ENCODE peak calls at places on chromosome 2, in four cellular contexts. Y is K562, J is WTC11, E is GM12878. I is an unnamed sample.

GRCh38 chr2:232839680-232840079 is 30.4 kb upstream of the SNORC start:
- DNase-seq in Y (no peak), J (no peak), E (no peak), I (no peak)

GRCh38 chr2:46841621-46842020 is 74.0 kb downstream of the MCFD2 start:
- DNase-seq in Y (no peak), J (no peak), E (no peak), I (no peak)

GRCh38 chr2:184030978-184031377 is 567.4 kb upstream of the ZNF804A start:
- DNase-seq in Y (no peak), J (no peak), E (no peak), I (no peak)

GRCh38 chr2:26581991-26582842 is 58.9 kb downstream of the CIB4 start:
- DNase-seq in Y (no peak), J (peak), E (no peak), I (no peak)

GRCh38 chr2:240919161-240919781 is 13.1 kb downstream of the CROCC2 start:
- DNase-seq in Y (no peak), J (no peak), E (no peak), I (no peak)

GRCh38 chr2:26299488-26300092 is 46.4 kb upstream of the SELENOI start:
- DNase-seq in Y (no peak), J (no peak), E (peak), I (peak)

GRCh38 chr2:197599285-197599965 is 76.0 kb downstream of the RFTN2 start:
- DNase-seq in Y (peak), J (peak), E (no peak), I (peak)

GRCh38 chr2:145654746-145655145 is 1134.8 kb upstream of the ZEB2 start:
- DNase-seq in Y (no peak), J (no peak), E (no peak), I (no peak)

GRCh38 chr2:150296795-150297546 is 190.5 kb downstream of the RND3 start:
- DNase-seq in Y (no peak), J (no peak), E (no peak), I (no peak)

GRCh38 chr2:27551514-27551913 is 31.3 kb upstream of the ZNF512 start:
- DNase-seq in Y (no peak), J (no peak), E (no peak), I (no peak)

GRCh38 chr2:233346930-233347329 is 7.4 kb upstream of the DGKD start:
- DNase-seq in Y (no peak), J (no peak), E (no peak), I (no peak)

GRCh38 chr2:195542067-195542466 is 115.0 kb upstream of the SLC39A10 start:
- DNase-seq in Y (no peak), J (no peak), E (no peak), I (no peak)

GRCh38 chr2:176096986-176097819 is 2.4 kb upstream of the HOXD12 start:
- DNase-seq in Y (peak), J (peak), E (no peak), I (peak)

GRCh38 chr2:143736904-143737303 is 607.7 kb downstream of the ARHGAP15 start:
- DNase-seq in Y (no peak), J (no peak), E (no peak), I (no peak)

GRCh38 chr2:118661184-118661583 is 186.3 kb downstream of the EN1 start:
- DNase-seq in Y (no peak), J (no peak), E (no peak), I (no peak)

GRCh38 chr2:155547571-155547970 is 785.0 kb downstream of the NR4A2 start:
- DNase-seq in Y (no peak), J (no peak), E (no peak), I (no peak)

GRCh38 chr2:199861116-199861774 is 10.3 kb upstream of the FTCDNL1 start:
- DNase-seq in Y (no peak), J (no peak), E (no peak), I (peak)

GRCh38 chr2:193584001-193584400 is 1389.3 kb upstream of the TMEFF2 start:
- DNase-seq in Y (no peak), J (peak), E (no peak), I (peak)

GRCh38 chr2:178397002-178397605 is 53.9 kb downstream of the PRKRA start:
- DNase-seq in Y (peak), J (no peak), E (no peak), I (peak)

GRCh38 chr2:232761301-232761907 is 15.0 kb downstream of the KCNJ13 start:
- DNase-seq in Y (no peak), J (no peak), E (no peak), I (peak)

GRCh38 chr2:28231110-28231621 is 161.5 kb upstream of the FOSL2 start:
- DNase-seq in Y (no peak), J (no peak), E (no peak), I (no peak)

GRCh38 chr2:170465241-170465640 is 249.9 kb upstream of the SP5 start:
- DNase-seq in Y (no peak), J (no peak), E (no peak), I (peak)

GRCh38 chr2:68514316-68514929 is 47.0 kb downstream of the APLF start:
- DNase-seq in Y (no peak), J (no peak), E (no peak), I (no peak)

GRCh38 chr2:231306791-231307440 is 88.6 kb upstream of the B3GNT7 start:
- DNase-seq in Y (no peak), J (no peak), E (no peak), I (no peak)

GRCh38 chr2:231312066-231312465 is 83.4 kb upstream of the B3GNT7 start:
- DNase-seq in Y (no peak), J (no peak), E (no peak), I (no peak)

GRCh38 chr2:231305221-231305620 is 90.3 kb upstream of the B3GNT7 start:
- DNase-seq in Y (no peak), J (no peak), E (no peak), I (no peak)

GRCh38 chr2:231308219-231308618 is 87.3 kb upstream of the B3GNT7 start:
- DNase-seq in Y (no peak), J (no peak), E (no peak), I (no peak)

GRCh38 chr2:231308631-231309414 is 86.7 kb upstream of the B3GNT7 start:
- DNase-seq in Y (no peak), J (no peak), E (no peak), I (no peak)
- TF ChIP-seq CREM in Y (no peak), J (no peak), E (no peak), I (no peak)

DNA sequence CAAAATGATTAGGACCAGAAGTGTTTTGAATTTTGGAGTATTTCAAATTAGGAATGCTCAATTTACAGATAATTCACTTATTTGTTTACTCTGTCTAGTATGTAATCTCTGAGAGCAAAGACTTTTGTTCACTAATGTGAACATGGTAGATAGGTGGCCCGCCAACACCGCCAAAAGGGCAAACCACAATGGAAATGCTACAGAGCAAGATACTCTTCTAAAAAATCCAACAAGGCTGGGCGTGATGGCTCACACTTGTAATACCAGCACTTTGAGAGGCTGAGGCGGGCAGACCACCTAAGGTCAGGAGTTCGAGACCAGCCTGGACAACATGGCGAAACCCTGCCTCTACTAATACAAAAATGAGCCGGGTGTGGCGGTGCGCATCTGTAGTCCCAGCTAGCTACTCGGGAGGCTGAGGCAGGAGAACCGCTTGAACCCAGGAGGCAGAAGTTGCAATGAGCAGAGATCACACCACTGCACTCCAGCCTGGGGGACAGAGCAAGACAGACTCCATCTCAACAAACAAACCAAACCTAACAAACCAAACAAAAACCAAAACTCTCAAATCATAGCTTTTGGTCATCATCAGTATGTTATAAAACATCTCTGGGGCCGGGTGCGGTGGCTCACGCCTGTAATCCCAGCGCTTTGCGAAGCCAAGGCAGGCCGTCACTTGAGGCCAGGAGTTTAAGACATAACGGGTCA is 2.4 kb downstream of the CCT4 start:
- DNase-seq in Y (no peak), J (no peak), E (no peak), I (no peak)
- TF ChIP-seq CREM in Y (no peak), J (no peak), E (no peak), I (no peak)

GRCh38 chr2:42214669-42215068 is 45.5 kb downstream of the EML4 start:
- DNase-seq in Y (no peak), J (no peak), E (no peak), I (no peak)
- TF ChIP-seq CREM in Y (no peak), J (no peak), E (no peak), I (no peak)

GRCh38 chr2:157158111-157158510 is 99.4 kb upstream of the GALNT5 start:
- DNase-seq in Y (no peak), J (no peak), E (no peak), I (no peak)
- TF ChIP-seq CREM in Y (no peak), J (no peak), E (no peak), I (no peak)

DNA sequence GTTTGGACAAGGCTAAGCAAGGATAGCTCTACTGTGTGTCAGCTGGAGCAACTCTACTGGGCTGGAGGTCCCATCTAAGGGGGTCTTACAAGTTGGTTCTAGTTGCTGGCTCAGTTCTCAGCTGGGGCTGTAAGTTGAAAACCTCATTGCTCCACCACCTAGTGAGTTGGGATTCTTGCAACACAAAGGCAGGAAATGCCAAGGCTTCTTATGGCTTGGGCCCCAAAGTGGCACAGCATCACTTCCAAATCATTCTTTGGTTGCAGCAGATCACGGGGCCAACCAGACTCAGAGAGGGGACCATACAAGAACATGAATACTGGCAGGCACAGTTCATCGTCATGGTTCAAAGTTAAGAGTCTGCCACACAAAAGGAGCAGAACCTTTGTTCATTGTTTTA is 332.7 kb downstream of the LRRTM1 start:
- DNase-seq in Y (no peak), J (no peak), E (no peak), I (no peak)
- TF ChIP-seq CREM in Y (no peak), J (no peak), E (no peak), I (no peak)

DNA sequence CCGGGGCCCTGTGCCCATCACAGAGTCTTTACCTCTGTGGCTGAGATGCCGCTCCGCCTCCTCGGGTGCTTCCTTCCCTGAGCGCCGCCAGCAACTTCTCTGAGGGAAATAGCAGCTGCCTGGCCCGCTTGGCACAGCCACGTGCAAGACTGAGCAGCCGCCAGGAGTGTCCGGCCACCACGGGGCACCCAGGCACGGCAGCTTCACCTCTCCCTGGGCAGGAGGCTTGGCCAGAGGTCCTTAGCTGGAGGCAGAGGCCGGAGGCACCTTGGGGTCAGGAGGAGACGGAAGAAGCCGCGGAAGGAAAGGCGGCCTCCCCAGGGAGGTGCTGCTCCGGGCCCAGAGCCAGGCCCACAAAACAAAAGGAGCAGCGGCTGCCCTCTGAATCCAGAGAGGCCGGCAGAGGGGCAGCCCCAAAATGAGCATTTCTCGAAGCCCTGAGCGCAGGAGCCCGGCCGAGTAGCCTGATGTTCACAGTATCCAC is 6.0 kb upstream of the LIMS2 start:
- DNase-seq in Y (no peak), J (no peak), E (no peak), I (no peak)
- TF ChIP-seq CREM in Y (no peak), J (no peak), E (no peak), I (no peak)

GRCh38 chr2:37109523-37109922 is 25.2 kb downstream of the GPATCH11 start:
- DNase-seq in Y (no peak), J (no peak), E (no peak), I (no peak)
- TF ChIP-seq CREM in Y (no peak), J (no peak), E (no peak), I (no peak)

GRCh38 chr2:73176205-73176880 is 26.0 kb upstream of the NOTO start:
- DNase-seq in Y (peak), J (peak), E (no peak), I (peak)
- TF ChIP-seq CREM in Y (no peak), J (no peak), E (no peak), I (no peak)